ENCODE peak calls at places on chromosomes 1 and 21, in four cellular contexts. J is IMR-90, H is GM12878, P is K562. M is an unnamed sample.

GRCh38 chr1:6205849-6206845 is at the start of gene RNF207:
- DNase-seq in J (peak), H (no peak), P (peak), M (peak)

GRCh38 chr1:39352881-39353280 is 138.6 kb upstream of the BMP8A start:
- DNase-seq in J (peak), H (no peak), P (no peak), M (no peak)

GRCh38 chr1:28450561-28450960 is 55.3 kb upstream of the RCC1 start:
- DNase-seq in J (no peak), H (no peak), P (no peak), M (no peak)

GRCh38 chr1:237938553-237938952 is 47.8 kb upstream of the ZP4 start:
- DNase-seq in J (no peak), H (no peak), P (peak), M (no peak)

GRCh38 chr1:22760453-22760852 is 49.8 kb downstream of the EPHB2 start:
- DNase-seq in J (peak), H (no peak), P (no peak), M (no peak)

GRCh38 chr1:18816808-18817207 is 42.7 kb downstream of the TAS1R2 start:
- DNase-seq in J (no peak), H (no peak), P (no peak), M (no peak)

GRCh38 chr1:224615861-224616760 is at the start of gene CNIH3:
- DNase-seq in J (peak), H (no peak), P (no peak), M (no peak)

GRCh38 chr1:62222321-62222720 is 27.7 kb downstream of the L1TD1 start:
- DNase-seq in J (no peak), H (no peak), P (no peak), M (no peak)

GRCh38 chr1:85638412-85638811 is 57.9 kb downstream of the CCN1 start:
- DNase-seq in J (no peak), H (no peak), P (no peak), M (no peak)

GRCh38 chr21:42317341-42317741 is 2.1 kb upstream of the TFF3 start:
- DNase-seq in J (no peak), H (no peak), P (no peak), M (no peak)

GRCh38 chr1:8816831-8817412 is 518 bp downstream of the RERE start:
- DNase-seq in J (no peak), H (peak), P (peak), M (peak)

GRCh38 chr1:20322825-20323612 is 32.3 kb downstream of the VWA5B1 start:
- DNase-seq in J (peak), H (no peak), P (no peak), M (no peak)

GRCh38 chr21:28294046-28294445 is 698.6 kb downstream of the LTN1 start:
- DNase-seq in J (peak), H (no peak), P (no peak), M (peak)

GRCh38 chr1:170893655-170894297 is 41.6 kb upstream of the MROH9 start:
- DNase-seq in J (no peak), H (no peak), P (no peak), M (no peak)

GRCh38 chr1:228944241-228944741 is 209.0 kb downstream of the RHOU start:
- DNase-seq in J (no peak), H (no peak), P (no peak), M (no peak)

GRCh38 chr1:229379901-229380300 is 37.1 kb upstream of the CCSAP start:
- DNase-seq in J (no peak), H (no peak), P (no peak), M (no peak)

GRCh38 chr1:188425687-188426086 is 1596.9 kb downstream of the PLA2G4A start:
- DNase-seq in J (peak), H (no peak), P (no peak), M (peak)

GRCh38 chr1:192951961-192952460 is 107.1 kb downstream of the UCHL5 start:
- DNase-seq in J (peak), H (peak), P (peak), M (peak)

GRCh38 chr1:220124542-220124941 is 30.6 kb downstream of the IARS2 start:
- DNase-seq in J (peak), H (no peak), P (no peak), M (no peak)
- TF ChIP-seq FOS in J (no peak), H (no peak), P (no peak), M (no peak)

DNA sequence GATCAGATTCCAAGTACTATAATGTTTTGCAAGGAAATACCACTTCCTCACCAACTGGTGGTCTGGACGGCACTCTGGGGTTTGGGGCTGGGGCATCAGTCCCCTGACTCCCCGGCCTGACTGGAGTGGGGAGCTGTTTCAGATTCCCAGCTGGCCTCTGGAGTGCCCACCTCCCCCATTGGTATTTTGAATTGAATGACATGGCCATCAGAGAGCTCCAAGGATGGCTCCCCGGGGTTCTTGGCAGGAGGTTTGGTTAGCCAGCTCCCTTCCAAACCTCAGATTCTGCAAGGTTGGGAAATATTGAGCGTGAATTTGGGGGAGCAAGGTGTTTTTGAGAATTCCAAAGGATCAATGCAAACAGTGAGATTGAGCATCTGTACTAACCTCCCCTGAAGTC is 2.2 kb upstream of the INAVA start:
- DNase-seq in J (no peak), H (no peak), P (no peak), M (no peak)
- H2AFZ ChIP-seq in J (no peak), H (no peak), P (no peak), M (no peak)

DNA sequence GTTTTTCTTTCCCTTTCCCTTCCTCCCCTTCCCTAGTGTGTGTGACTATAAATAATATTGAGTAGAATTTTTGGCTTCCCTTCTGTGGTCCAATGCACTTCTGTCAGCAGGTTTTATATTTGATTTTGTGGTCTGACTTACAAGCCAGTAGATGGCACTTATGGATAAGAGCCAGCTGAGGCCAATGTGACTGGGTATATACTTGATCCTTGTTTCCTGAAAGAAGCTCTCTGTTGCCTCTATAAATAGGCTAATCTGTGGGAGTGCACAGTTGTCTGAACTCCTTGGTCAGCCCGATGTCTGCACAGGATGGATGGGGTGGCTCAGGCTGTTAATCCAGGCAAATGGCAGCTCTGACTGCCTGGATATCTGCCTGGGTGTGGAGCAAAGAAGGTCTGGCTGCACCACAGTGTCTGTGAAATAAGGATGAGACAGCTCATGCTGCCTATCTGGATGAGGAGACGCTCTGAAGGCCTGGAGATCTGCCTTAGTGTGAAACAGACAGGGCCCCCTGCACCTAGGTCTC is 1183.7 kb upstream of the PRMT6 start:
- DNase-seq in J (no peak), H (no peak), P (no peak), M (no peak)
- TF ChIP-seq FOS in J (no peak), H (no peak), P (no peak), M (no peak)

DNA sequence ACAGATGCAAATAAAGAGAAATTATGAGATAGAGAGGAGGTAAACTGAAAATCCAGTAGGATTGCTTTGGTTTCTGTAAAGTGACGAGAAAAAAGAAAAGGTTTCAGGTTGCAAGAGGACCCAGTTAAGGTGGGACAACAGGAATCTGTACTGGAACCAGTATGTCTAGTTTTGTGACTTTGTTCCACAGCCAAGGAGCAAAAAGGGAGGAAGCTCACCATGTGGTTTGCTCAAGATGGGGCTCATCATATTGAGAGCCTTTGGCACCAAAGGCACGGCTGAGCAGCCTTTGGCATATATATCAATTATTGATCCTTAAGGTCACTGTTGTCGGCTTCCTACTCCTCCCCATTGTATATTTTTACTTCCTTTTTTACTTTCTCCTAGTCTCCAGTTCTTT is 1.8 kb upstream of the ZDHHC18 start:
- DNase-seq in J (no peak), H (no peak), P (no peak), M (no peak)
- H2AFZ ChIP-seq in J (peak), H (no peak), P (peak), M (no peak)

GRCh38 chr1:30600706-30601105 is 122.7 kb downstream of the MATN1 start:
- DNase-seq in J (no peak), H (no peak), P (peak), M (no peak)
- TF ChIP-seq FOS in J (no peak), H (no peak), P (no peak), M (no peak)

GRCh38 chr1:241654019-241654418 is 1.9 kb downstream of the WDR64 start:
- DNase-seq in J (no peak), H (no peak), P (peak), M (no peak)
- H2AFZ ChIP-seq in J (no peak), H (no peak), P (peak), M (no peak)